ENCODE peak calls at places on chromosomes 5 and 9, in five cellular contexts. F is left colon; M is stimulated activated naive CD8-positive, alpha-beta T cell treated with anti-CD3 and anti-CD28 coated beads, Interleukin-15, amount 100 ng/mL, for 72 hours; G is heart right ventricle; O is iris pigment epithelial cell. R is an unnamed sample.

GRCh38 chr5:97839338-97840081 is 656.5 kb upstream of the RIOK2 start:
- DNase-seq in O (peak), F (no peak), M (no peak), G (no peak), R (peak)

GRCh38 chr5:168647083-168647482 is 67.9 kb upstream of the PANK3 start:
- DNase-seq in M (no peak), O (peak), G (no peak), F (no peak), R (no peak)

GRCh38 chr9:113568481-113569321 is 105.2 kb downstream of the RGS3 start:
- DNase-seq in O (no peak), F (peak), G (no peak), M (no peak), R (no peak)

GRCh38 chr5:120464627-120465280 is 654 bp downstream of the PRR16 start:
- DNase-seq in F (peak), G (peak), M (no peak), O (peak), R (peak)

GRCh38 chr9:121222524-121223171 is 21.0 kb upstream of the RAB14 start:
- DNase-seq in M (no peak), F (no peak), O (peak), G (no peak), R (no peak)

GRCh38 chr9:127763918-127764384 is 14.5 kb downstream of the SH2D3C start:
- DNase-seq in M (no peak), G (peak), F (peak), O (no peak), R (no peak)

GRCh38 chr5:39461007-39461682 is 36.4 kb upstream of the DAB2 start:
- DNase-seq in M (no peak), G (peak), F (peak), O (no peak), R (no peak)

GRCh38 chr5:83197326-83197725 is 120.0 kb downstream of the XRCC4 start:
- DNase-seq in O (no peak), F (no peak), G (no peak), M (no peak), R (no peak)

GRCh38 chr9:125119643-125120286 is 23.6 kb downstream of the SCAI start:
- DNase-seq in M (no peak), F (no peak), G (no peak), O (peak), R (no peak)